ENCODE peak calls at places on chromosome 1, in six cellular contexts. I is neural progenitor cell; A is tibial artery; L is CD4-positive, alpha-beta T cell; K is transverse colon; B is heart right ventricle. U is an unnamed sample.

GRCh38 chr1:192538407-192539311 is 36.9 kb upstream of the RGS1 start:
- DNase-seq in B (no peak), I (no peak), K (no peak), L (no peak), A (no peak), U (no peak)

GRCh38 chr1:42852608-42852980 is 6.2 kb downstream of the ZNF691 start:
- DNase-seq in K (no peak), L (no peak), I (no peak), B (no peak), A (no peak), U (no peak)

GRCh38 chr1:39204441-39205081 is at the start of gene MACF1:
- DNase-seq in B (peak; percentile 45), L (no peak), A (peak; percentile 78), K (peak; percentile 55), I (peak; percentile 62), U (peak; percentile 95)

GRCh38 chr1:41576620-41577019 is 92.1 kb upstream of the EDN2 start:
- DNase-seq in L (no peak), I (no peak), K (no peak), B (no peak), A (no peak), U (no peak)

GRCh38 chr1:176745945-176746344 is 283.0 kb downstream of the PAPPA2 start:
- DNase-seq in K (no peak), I (no peak), B (no peak), A (no peak), L (no peak), U (no peak)

GRCh38 chr1:201348211-201348566 is 29.3 kb downstream of the TNNT2 start:
- DNase-seq in B (no peak), A (no peak), L (no peak), I (peak; percentile 83), K (peak; percentile 33), U (no peak)

GRCh38 chr1:241592273-241592958 is 47.8 kb downstream of the CHML start:
- DNase-seq in A (no peak), I (no peak), K (no peak), L (no peak), B (no peak), U (no peak)

GRCh38 chr1:40382110-40382464 is 8.6 kb downstream of the SMAP2 start:
- DNase-seq in L (no peak), B (no peak), I (no peak), A (no peak), K (no peak), U (no peak)

GRCh38 chr1:45913925-45914501 is 110.6 kb downstream of the MAST2 start:
- DNase-seq in K (peak; percentile 53), A (no peak), I (no peak), B (no peak), L (no peak), U (no peak)

GRCh38 chr1:231734417-231734816 is 107.8 kb downstream of the DISC1 start:
- DNase-seq in K (no peak), A (peak; percentile 25), B (peak; percentile 20), I (no peak), L (no peak), U (no peak)

GRCh38 chr1:48923116-48923515 is 146.4 kb upstream of the BEND5 start:
- DNase-seq in K (no peak), A (no peak), B (no peak), L (no peak), I (no peak), U (no peak)

GRCh38 chr1:245153645-245154428 is 948 bp upstream of the KIF26B start:
- DNase-seq in A (no peak), B (peak; percentile 26), L (no peak), I (peak; percentile 44), K (no peak), U (no peak)

GRCh38 chr1:107692580-107693345 is 272.2 kb downstream of the VAV3 start:
- DNase-seq in K (no peak), B (no peak), A (no peak), L (no peak), I (no peak), U (no peak)

GRCh38 chr1:54950361-54951163 is 29.9 kb upstream of the TMEM61 start:
- DNase-seq in I (peak; percentile 81), K (peak; percentile 80), L (peak; percentile 9), B (peak; percentile 55), A (peak; percentile 76), U (peak; percentile 94)

DNA sequence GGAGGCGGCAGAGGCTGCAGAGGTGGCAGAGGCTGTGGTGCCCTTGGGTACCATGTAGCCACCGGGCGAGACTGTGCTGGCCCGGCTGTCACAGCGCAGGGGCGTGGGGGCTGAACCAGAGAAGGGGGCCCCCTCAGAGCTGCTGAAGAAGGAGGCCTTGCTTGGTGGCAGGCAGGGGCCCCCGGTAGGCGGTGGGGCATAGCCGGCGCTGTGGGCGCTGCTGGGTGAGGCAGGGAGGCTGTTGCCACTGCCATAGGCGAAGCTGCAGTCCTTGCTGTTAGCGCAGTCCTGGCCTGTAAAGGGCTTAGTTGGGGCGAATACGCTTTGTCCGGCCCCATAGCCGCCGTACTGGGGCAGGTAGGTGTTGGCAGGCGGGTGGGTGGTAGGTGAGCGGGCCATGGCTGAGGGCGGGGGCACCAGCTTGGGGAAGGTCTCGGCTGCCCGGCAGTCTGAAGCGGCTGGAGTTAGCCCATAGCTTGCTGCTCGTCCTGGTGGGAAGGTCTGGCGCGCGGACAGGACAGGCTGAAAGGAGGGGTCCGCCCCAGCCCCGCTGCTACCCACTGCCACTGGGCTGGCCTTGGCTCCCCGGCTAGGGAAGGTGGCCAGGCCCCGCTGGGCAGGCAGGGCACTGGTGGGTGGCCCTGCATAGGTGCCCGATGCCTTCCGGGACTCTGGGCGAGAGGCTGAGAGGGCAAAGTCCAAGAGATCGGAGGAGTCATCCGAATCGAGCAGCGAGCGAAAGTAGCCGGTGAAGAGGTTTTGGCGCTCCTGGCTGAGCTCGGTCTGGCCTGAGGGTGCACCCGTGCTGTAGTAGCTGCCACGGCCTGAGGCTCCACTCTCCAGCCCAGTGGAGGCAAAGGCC is 54.9 kb downstream of the AHDC1 start:
- DNase-seq in K (no peak), A (no peak), L (no peak), B (no peak), I (no peak), U (no peak)
- H3K27ac ChIP-seq in K (no peak overlapping the region), A (peak overlapping the region; percentile 82), L (no peak overlapping the region), B (no peak overlapping the region), I (no peak overlapping the region), U (peak overlapping the region; percentile 86)

DNA sequence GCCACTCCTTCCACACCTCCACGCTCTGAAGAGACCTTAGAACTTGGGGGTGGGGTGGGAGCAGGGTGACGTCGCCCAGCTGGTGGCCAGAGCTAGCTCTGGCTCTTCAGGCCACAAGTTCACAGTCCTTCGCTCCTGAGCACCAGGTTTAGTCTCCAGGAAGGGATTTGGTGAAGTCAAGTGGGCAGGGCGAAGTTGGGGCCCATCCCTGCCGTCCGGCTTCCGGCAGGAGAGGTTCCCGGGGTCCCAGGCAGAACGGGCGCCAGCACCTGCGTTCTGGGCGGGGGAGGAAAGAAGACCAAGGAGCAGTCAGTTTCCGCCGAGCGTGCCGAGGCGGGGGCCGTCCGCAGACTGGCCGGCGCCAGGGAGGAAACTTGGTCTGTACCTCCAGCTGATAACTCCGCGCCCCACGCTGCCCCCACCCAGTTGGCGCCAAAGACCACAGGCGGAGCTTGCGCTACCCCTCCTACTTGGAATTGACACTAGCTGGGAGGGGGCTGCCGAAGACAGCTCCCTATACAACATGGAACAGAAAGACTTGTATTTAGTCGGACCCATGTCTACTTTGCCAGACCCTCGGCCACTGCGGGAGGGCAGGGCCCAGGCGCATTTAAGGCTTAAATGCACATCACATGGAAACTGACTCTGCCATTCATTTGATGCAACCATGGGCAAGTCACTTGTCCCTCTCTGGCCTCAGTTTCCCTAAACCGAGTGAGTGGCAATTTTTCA is 995 bp downstream of the ID3 start:
- DNase-seq in I (peak; percentile 45), K (peak; percentile 83), A (peak; percentile 71), B (peak; percentile 78), L (no peak), U (no peak)
- H3K27me3 ChIP-seq in I (peaks cover 11% of the 10 kb centered on the region), K (no peaks in the 10 kb centered on the region), A (no peaks in the 10 kb centered on the region), B (no peaks in the 10 kb centered on the region), L (no peaks in the 10 kb centered on the region), U (no peaks in the 10 kb centered on the region)

GRCh38 chr1:235324296-235324695 is 3.7 kb downstream of the ARID4B start:
- DNase-seq in K (no peak), B (no peak), A (no peak), L (no peak), I (no peak), U (no peak)
- H3K27ac ChIP-seq in K (no peak overlapping the region), B (no peak overlapping the region), A (no peak overlapping the region), L (no peak overlapping the region), I (no peak overlapping the region), U (no peak overlapping the region)

GRCh38 chr1:25193151-25193742 is 39.1 kb downstream of the SYF2 start:
- DNase-seq in K (peak; percentile 34), L (no peak), I (no peak), A (no peak), B (no peak), U (no peak)
- H3K27me3 ChIP-seq in K (no peaks in the 10 kb centered on the region), L (no peaks in the 10 kb centered on the region), I (no peaks in the 10 kb centered on the region), A (peaks cover 29% of the 10 kb centered on the region), B (no peaks in the 10 kb centered on the region), U (no peaks in the 10 kb centered on the region)